ENCODE peak calls at places on chromosome 17, in eight cellular contexts. I is fibroblast of the aortic adventitia; Y is stimulated activated CD4-positive, alpha-beta T cell treated with anti-CD3 and anti-CD28 coated beads, Interleukin-2, amount 100 ng/mL, for 24 hours; X is IMR-90; L is heart left ventricle; V is NCI-H2227 treated with DMSO at 0.1 percent for 48 hours; O is SK-N-MC; W is stomach. M is an unnamed sample.

GRCh38 chr17:62966426-62967110 is 533 bp downstream of the TANC2 start:
- DNase-seq in I (no peak), Y (peak), X (peak), L (no peak), V (no peak), O (no peak), W (peak), M (peak)

GRCh38 chr17:22470411-22471175 is 778.3 kb downstream of the KCNJ18 start:
- DNase-seq in I (no peak), Y (no peak), X (no peak), L (no peak), V (no peak), O (no peak), W (no peak), M (no peak)

GRCh38 chr17:75785770-75786538 is 1.3 kb downstream of the UNK start:
- DNase-seq in I (peak), Y (no peak), X (peak), L (no peak), V (no peak), O (no peak), W (no peak), M (no peak)

GRCh38 chr17:57762375-57762916 is 17.3 kb upstream of the CCDC182 start:
- DNase-seq in I (no peak), Y (no peak), X (no peak), L (no peak), V (peak), O (no peak), W (no peak), M (no peak)

GRCh38 chr17:60087882-60088669 is 9.4 kb upstream of the HEATR6 start:
- DNase-seq in I (peak), Y (no peak), X (no peak), L (no peak), V (no peak), O (no peak), W (peak), M (no peak)

GRCh38 chr17:80259642-80260535 is 763 bp upstream of the RNF213 start:
- DNase-seq in I (peak), Y (peak), X (peak), L (peak), V (peak), O (no peak), W (peak), M (peak)

GRCh38 chr17:62189377-62189776 is 124.3 kb upstream of the MED13 start:
- DNase-seq in I (no peak), Y (no peak), X (no peak), L (no peak), V (no peak), O (no peak), W (no peak), M (no peak)

GRCh38 chr17:4221163-4221562 is 42.6 kb downstream of the ANKFY1 start:
- DNase-seq in I (no peak), Y (no peak), X (no peak), L (no peak), V (no peak), O (no peak), W (no peak), M (no peak)

GRCh38 chr17:73644145-73645049 is at the start of gene SDK2:
- DNase-seq in I (no peak), Y (no peak), X (no peak), L (no peak), V (peak), O (no peak), W (peak), M (no peak)

GRCh38 chr17:73240561-73240960 is 21.1 kb downstream of the CPSF4L start:
- DNase-seq in I (no peak), Y (no peak), X (no peak), L (no peak), V (no peak), O (no peak), W (no peak), M (no peak)

GRCh38 chr17:4548721-4549531 is 6.3 kb downstream of the MYBBP1A start:
- DNase-seq in I (no peak), Y (no peak), X (peak), L (no peak), V (no peak), O (no peak), W (no peak), M (no peak)